ENCODE peak calls at places on chromosomes 5 and 9, in five cellular contexts. Y, A, C, L and B are unnamed samples.

GRCh38 chr9:122347348-122348287 is 23.2 kb upstream of the PTGS1 start:
- DNase-seq in A (no peak), Y (peak), L (peak), C (no peak), B (peak)

GRCh38 chr5:81761270-81761669 is 10.4 kb upstream of the SSBP2 start:
- DNase-seq in A (no peak), C (no peak), L (no peak), Y (no peak), B (no peak)

GRCh38 chr9:9914174-9914573 is 698.6 kb downstream of the PTPRD start:
- DNase-seq in Y (no peak), A (no peak), L (no peak), C (no peak), B (no peak)

GRCh38 chr9:20611751-20612287 is 10.5 kb downstream of the MLLT3 start:
- DNase-seq in A (no peak), Y (peak), C (no peak), L (peak), B (peak)

GRCh38 chr5:71719092-71719964 is at the start of gene CARTPT:
- DNase-seq in C (no peak), A (no peak), L (no peak), Y (peak), B (no peak)

GRCh38 chr5:98309785-98310566 is 463.5 kb upstream of the RGMB start:
- DNase-seq in C (peak), L (peak), Y (peak), A (no peak), B (peak)

GRCh38 chr9:89765211-89765610 is 160.4 kb downstream of the GADD45G start:
- DNase-seq in Y (no peak), A (no peak), L (no peak), C (no peak), B (no peak)

GRCh38 chr5:77157732-77158532 is 52.5 kb upstream of the PDE8B start:
- DNase-seq in A (no peak), Y (no peak), C (no peak), L (no peak), B (no peak)

GRCh38 chr9:78371981-78372380 is 75.1 kb downstream of the PSAT1 start:
- DNase-seq in L (no peak), Y (no peak), A (no peak), C (no peak), B (no peak)

GRCh38 chr5:149429839-149430721 is 51.0 kb upstream of the IL17B start:
- DNase-seq in A (peak), L (peak), C (no peak), Y (peak), B (no peak)

GRCh38 chr5:946720-947625 is 54.3 kb downstream of the TRIP13 start:
- DNase-seq in C (no peak), A (no peak), L (no peak), Y (no peak), B (no peak)

GRCh38 chr5:136750507-136750906 is 385.2 kb upstream of the TRPC7 start:
- DNase-seq in L (no peak), A (no peak), Y (peak), C (no peak), B (no peak)

GRCh38 chr9:93596399-93596798 is 20.0 kb downstream of the PHF2 start:
- DNase-seq in L (no peak), Y (no peak), A (no peak), C (no peak), B (no peak)

GRCh38 chr5:89309268-89309667 is 426.3 kb upstream of the MEF2C start:
- DNase-seq in L (no peak), Y (no peak), A (no peak), C (peak), B (no peak)

GRCh38 chr5:56490971-56491468 is 257.9 kb upstream of the ANKRD55 start:
- DNase-seq in A (no peak), L (no peak), C (no peak), Y (peak), B (no peak)

GRCh38 chr5:22887566-22887965 is 34.4 kb upstream of the CDH12 start:
- DNase-seq in A (no peak), C (no peak), Y (no peak), L (no peak), B (no peak)

GRCh38 chr9:110112792-110113191 is 95.2 kb downstream of the C9orf152 start:
- DNase-seq in Y (no peak), C (no peak), A (no peak), L (no peak), B (no peak)

DNA sequence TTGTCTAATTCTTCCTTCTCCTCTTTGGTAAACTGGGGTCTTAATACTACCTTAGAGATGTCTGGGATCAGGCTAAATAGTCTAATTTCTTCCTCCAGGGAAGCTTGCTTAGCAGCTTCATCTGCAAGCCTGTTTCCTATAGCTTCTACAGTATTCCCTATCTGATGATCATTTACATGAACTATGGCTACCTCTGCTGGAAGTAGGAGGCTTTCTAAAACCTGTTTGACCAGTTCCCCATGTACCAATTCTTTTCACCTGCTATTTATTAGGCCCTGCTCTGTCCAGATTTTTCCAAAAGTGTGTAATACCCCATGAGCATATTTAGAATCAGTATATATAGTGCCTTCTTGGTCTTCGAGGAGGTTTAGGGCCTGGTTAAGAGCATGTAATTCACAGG is 619.8 kb downstream of the HINT1 start:
- DNase-seq in Y (no peak), C (no peak), A (no peak), L (no peak), B (no peak)
- TF ChIP-seq CTCF in Y (no peak), C (no peak), A (no peak), L (no peak), B (no peak)

DNA sequence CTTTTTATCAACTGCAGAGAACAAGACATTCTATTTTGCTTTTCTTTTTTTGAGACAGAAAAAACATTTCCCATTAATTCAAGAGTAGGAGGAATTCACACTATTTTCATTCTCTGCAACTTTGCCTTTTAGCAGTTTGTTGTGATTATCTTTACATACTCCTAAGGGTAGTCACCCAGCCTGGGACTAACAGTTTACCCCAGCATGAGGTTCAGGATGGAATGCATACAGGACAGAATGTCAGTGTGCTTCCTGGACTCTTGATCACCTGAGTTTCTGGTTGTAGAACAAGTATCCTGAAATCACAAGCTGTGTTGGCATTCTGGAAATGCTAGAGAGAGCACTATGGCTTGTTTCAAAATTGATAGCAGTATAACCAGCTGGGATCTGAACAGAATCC is 368.1 kb downstream of the KIF4B start:
- DNase-seq in Y (no peak), L (no peak), C (no peak), A (no peak), B (no peak)
- H3K4me3 ChIP-seq in Y (no peak), L (no peak), C (no peak), A (no peak), B (no peak)

DNA sequence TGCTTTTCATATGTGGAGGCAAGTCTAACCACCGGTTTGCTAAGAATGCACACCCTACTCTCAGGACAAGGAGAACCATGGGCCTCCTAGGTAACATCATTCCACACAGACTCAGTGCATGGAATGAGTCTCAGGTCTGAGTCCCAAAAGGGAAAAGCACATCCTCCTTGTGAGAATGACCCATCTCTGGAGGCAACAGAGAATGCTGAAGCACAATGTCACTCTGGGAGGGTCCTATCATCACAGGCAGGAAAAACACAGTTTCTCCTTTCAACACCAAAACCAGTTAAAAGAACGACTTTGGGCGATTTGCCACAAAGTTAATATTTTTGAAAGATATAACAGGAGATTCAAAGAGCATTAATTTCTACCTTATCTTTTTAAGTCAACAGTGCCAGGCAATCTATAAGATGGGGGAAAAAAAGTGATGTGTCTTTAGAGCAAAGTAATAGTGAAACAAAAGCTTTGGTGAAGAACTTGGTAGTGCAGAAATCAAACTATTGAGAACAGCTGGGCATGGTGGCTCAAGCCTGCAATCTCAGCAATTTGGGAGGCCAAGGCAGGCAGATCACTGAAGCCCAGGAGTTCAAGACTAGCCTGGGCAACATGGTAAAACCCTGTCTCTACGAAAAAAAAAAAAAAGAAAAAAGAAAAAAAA is 97.3 kb downstream of the OXCT1 start:
- DNase-seq in C (no peak), A (no peak), Y (no peak), L (no peak), B (no peak)
- TF ChIP-seq CTCF in C (no peak), A (no peak), Y (no peak), L (no peak), B (no peak)

DNA sequence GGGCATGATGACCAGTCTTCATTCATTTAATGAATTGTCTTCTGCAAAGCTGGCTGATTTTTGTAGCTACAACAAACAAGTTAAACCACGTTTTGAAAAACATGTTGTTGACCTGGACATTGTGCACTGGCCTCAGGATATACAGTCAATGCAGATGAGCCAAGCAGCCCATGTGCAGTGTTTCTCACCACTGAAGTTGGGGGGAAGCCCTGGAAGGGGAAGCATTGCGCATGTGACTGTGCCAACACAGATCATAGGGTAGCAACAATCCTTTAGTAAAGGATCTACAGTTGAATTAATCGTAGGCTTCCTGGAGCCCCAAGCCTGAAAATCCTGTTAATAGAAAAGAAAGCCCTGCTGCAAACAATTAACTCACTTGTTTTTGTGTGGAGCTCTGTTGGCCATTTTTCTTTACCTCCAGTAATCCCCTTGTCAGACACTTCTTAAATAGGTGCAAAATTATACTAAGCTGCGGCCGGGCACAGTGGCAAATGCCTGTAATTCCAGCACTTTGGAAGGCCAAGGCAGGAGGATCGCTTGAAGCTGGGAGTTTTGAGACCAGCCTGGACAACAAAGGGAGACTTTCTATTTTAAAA is 87.9 kb downstream of the INIP start:
- DNase-seq in Y (no peak), L (no peak), A (no peak), C (no peak), B (no peak)
- H3K4me3 ChIP-seq in Y (no peak), L (no peak), A (no peak), C (no peak), B (no peak)